ENCODE peak calls at places on chromosomes 16 and 17, in eight cellular contexts. L is GM06990, P is HS-5, S is kidney, Q is cortex of kidney, G is fibroblast of lung, E is foreskin fibroblast, A is aorta. U is an unnamed sample.
A peak's percentile ranks its signal among the peaks of the same experiment; 100 is the strongest.

GRCh38 chr16:87305505-87306391 is 11.4 kb downstream of the C16orf95 start:
- DNase-seq in G (peak; percentile 30), E (peak; percentile 76), P (no peak), Q (no peak), S (peak; percentile 62), A (no peak), L (no peak), U (no peak)

GRCh38 chr17:33012522-33013033 is 20.9 kb downstream of the SPACA3 start:
- DNase-seq in L (no peak), S (no peak), G (peak; percentile 96), A (no peak), E (peak; percentile 96), Q (no peak), P (peak; percentile 87), U (peak; percentile 33)

GRCh38 chr16:9192746-9193145 is 101.3 kb downstream of the HAPSTR1 start:
- DNase-seq in S (no peak), A (no peak), G (no peak), P (peak; percentile 11), L (no peak), E (peak; percentile 11), Q (no peak), U (no peak)

GRCh38 chr16:49687603-49688002 is 168.3 kb downstream of the ZNF423 start:
- DNase-seq in A (no peak), Q (no peak), E (no peak), G (no peak), P (no peak), S (no peak), L (no peak), U (no peak)

GRCh38 chr17:10099051-10099571 is 99.3 kb downstream of the GAS7 start:
- DNase-seq in A (no peak), S (no peak), P (peak; percentile 36), L (no peak), Q (no peak), E (peak; percentile 80), G (peak; percentile 83), U (peak; percentile 53)

GRCh38 chr16:4060823-4061222 is 55.4 kb downstream of the ADCY9 start:
- DNase-seq in E (peak; percentile 33), S (no peak), A (no peak), Q (no peak), L (no peak), P (no peak), G (peak; percentile 36), U (no peak)

GRCh38 chr17:47797797-47798196 is 23.8 kb downstream of the OSBPL7 start:
- DNase-seq in S (no peak), L (no peak), Q (no peak), E (peak; percentile 39), P (no peak), A (no peak), G (peak; percentile 10), U (no peak)

GRCh38 chr17:44464037-44464436 is 39.2 kb downstream of the GPATCH8 start:
- DNase-seq in A (no peak), S (no peak), E (no peak), L (no peak), P (no peak), G (no peak), Q (no peak), U (no peak)

GRCh38 chr17:73015722-73016276 is 76.7 kb downstream of the SLC39A11 start:
- DNase-seq in E (no peak), A (no peak), S (no peak), Q (no peak), L (no peak), G (no peak), P (no peak), U (no peak)

GRCh38 chr16:71373073-71373472 is 14.6 kb downstream of the CALB2 start:
- DNase-seq in S (no peak), G (no peak), A (no peak), E (peak; percentile 44), Q (no peak), L (no peak), P (no peak), U (no peak)

GRCh38 chr16:88938933-88939813 is 37.8 kb downstream of the CBFA2T3 start:
- DNase-seq in S (no peak), P (no peak), Q (no peak), E (peak; percentile 32), G (no peak), L (no peak), A (no peak), U (no peak)

GRCh38 chr16:80569440-80570105 is 28.8 kb downstream of the DYNLRB2 start:
- DNase-seq in L (peak; percentile 62), A (no peak), S (no peak), P (peak; percentile 29), G (peak; percentile 34), E (peak; percentile 50), Q (no peak), U (no peak)

GRCh38 chr17:36544320-36545092 is at the start of gene GGNBP2:
- DNase-seq in P (no peak), G (peak; percentile 91), Q (no peak), A (peak; percentile 98), L (peak; percentile 94), S (peak; percentile 98), E (peak; percentile 98), U (peak; percentile 96)

GRCh38 chr16:66260522-66261290 is 105.8 kb upstream of the CDH5 start:
- DNase-seq in A (peak; percentile 31), G (no peak), E (no peak), L (no peak), P (no peak), S (no peak), Q (no peak), U (no peak)

GRCh38 chr17:81983639-81984373 is 6.4 kb downstream of the ASPSCR1 start:
- DNase-seq in L (no peak), A (no peak), P (no peak), G (no peak), E (no peak), Q (no peak), S (no peak), U (no peak)

GRCh38 chr17:55275894-55276804 is 11.4 kb downstream of the HLF start:
- DNase-seq in A (no peak), E (peak; percentile 45), S (no peak), Q (no peak), G (no peak), L (no peak), P (no peak), U (no peak)

GRCh38 chr17:80978499-80979497 is 12.8 kb upstream of the CHMP6 start:
- DNase-seq in P (no peak), L (peak; percentile 5), A (no peak), G (no peak), E (no peak), S (peak; percentile 63), Q (no peak), U (no peak)

GRCh38 chr16:28492511-28492910 is 637 bp upstream of the CLN3 start:
- DNase-seq in A (no peak), S (no peak), Q (no peak), G (no peak), E (no peak), P (no peak), L (no peak), U (no peak)

GRCh38 chr16:20781697-20782096 is 17.9 kb downstream of the ACSM3 start:
- DNase-seq in P (no peak), G (no peak), S (no peak), E (no peak), Q (no peak), A (no peak), L (no peak), U (no peak)

GRCh38 chr17:16255481-16255901 is 38.5 kb downstream of the PIGL start:
- DNase-seq in L (no peak), G (peak; percentile 82), A (peak; percentile 82), P (no peak), Q (no peak), E (peak; percentile 63), S (peak; percentile 78), U (no peak)

U was measured in sciatic nerve.